ENCODE peak calls at places on chromosomes 12 and 14, in ten cellular contexts. I, E, H, C, V, J, K, Q, Z and N are unnamed samples.

GRCh38 chr12:24555730-24556129 is 393.2 kb downstream of the BCAT1 start:
- DNase-seq in I (no peak), K (no peak), H (no peak), Z (no peak), V (no peak), C (no peak), Q (no peak), E (no peak), J (no peak), N (no peak)

GRCh38 chr14:105581551-105582341 is 55.4 kb downstream of the TMEM121 start:
- DNase-seq in J (no peak), Z (no peak), C (no peak), V (no peak), K (no peak), E (no peak), H (no peak), I (no peak), Q (no peak), N (no peak)

GRCh38 chr12:94416613-94417012 is 43.1 kb downstream of the CEP83 start:
- DNase-seq in K (peak; percentile 17), Z (no peak), Q (no peak), J (no peak), V (no peak), C (peak; percentile 9), I (no peak), E (no peak), H (no peak), N (no peak)

GRCh38 chr12:127388985-127389384 is 878.0 kb upstream of the TMEM132C start:
- DNase-seq in E (no peak), Q (no peak), K (no peak), H (no peak), I (no peak), C (no peak), V (no peak), J (no peak), Z (no peak), N (no peak)

GRCh38 chr12:74293689-74294131 is 243.9 kb upstream of the ATXN7L3B start:
- DNase-seq in C (no peak), K (no peak), V (no peak), H (no peak), J (no peak), Q (no peak), I (no peak), Z (no peak), E (no peak), N (no peak)

GRCh38 chr12:53292441-53292840 is 2.9 kb upstream of the PFDN5 start:
- DNase-seq in H (no peak), E (no peak), K (no peak), Z (no peak), Q (no peak), V (no peak), I (no peak), C (no peak), J (no peak), N (no peak)

GRCh38 chr12:53550595-53550994 is 43.3 kb upstream of the NPFF start:
- DNase-seq in Z (no peak), E (no peak), Q (no peak), H (no peak), J (peak; percentile 64), C (no peak), V (no peak), I (no peak), K (no peak), N (peak; percentile 49)

GRCh38 chr12:28130625-28131598 is 59.3 kb upstream of the CCDC91 start:
- DNase-seq in H (peak; percentile 100), Z (peak; percentile 94), E (peak; percentile 99), V (peak; percentile 17), K (no peak), C (no peak), Q (no peak), J (peak; percentile 100), I (no peak), N (peak; percentile 100)

GRCh38 chr12:15782667-15783066 is 6.5 kb downstream of the EPS8 start:
- DNase-seq in Z (no peak), V (no peak), H (no peak), C (no peak), E (no peak), J (peak; percentile 75), I (no peak), K (no peak), Q (no peak), N (no peak)

GRCh38 chr12:15789215-15790171 is at the start of gene EPS8:
- DNase-seq in C (peak; percentile 95), E (no peak), K (peak; percentile 92), Z (peak; percentile 81), Q (peak; percentile 93), J (peak; percentile 92), I (peak; percentile 88), H (peak; percentile 92), V (peak; percentile 94), N (peak; percentile 94)

GRCh38 chr12:15788266-15789214 is 648 bp downstream of the EPS8 start:
- DNase-seq in Z (no peak), Q (peak; percentile 68), V (peak; percentile 28), C (peak; percentile 59), J (peak; percentile 74), K (peak; percentile 70), E (no peak), H (peak; percentile 60), I (no peak), N (peak; percentile 66)

GRCh38 chr12:15783288-15783687 is 5.9 kb downstream of the EPS8 start:
- DNase-seq in I (no peak), C (no peak), J (peak; percentile 27), V (no peak), E (no peak), H (no peak), Q (no peak), Z (no peak), K (no peak), N (no peak)

GRCh38 chr12:15787801-15788200 is 1.4 kb downstream of the EPS8 start:
- DNase-seq in H (no peak), Q (no peak), V (no peak), C (no peak), K (no peak), I (no peak), E (no peak), J (peak; percentile 40), Z (no peak), N (no peak)
- H3K4me3 ChIP-seq in H (peak overlapping the region; percentile 87), Q (peak overlapping the region; percentile 60), V (peak overlapping the region; percentile 93), C (peak overlapping the region; percentile 75), K (peak overlapping the region; percentile 85), I (peak overlapping the region; percentile 82), E (peak overlapping the region; percentile 81), J (peak overlapping the region; percentile 61), Z (peak overlapping the region; percentile 85), N (peak overlapping the region; percentile 88)

GRCh38 chr12:15910468-15910863 is 666 bp upstream of the DERA start:
- DNase-seq in E (no peak), V (no peak), H (no peak), C (no peak), J (no peak), Z (no peak), K (no peak), Q (no peak), I (no peak), N (no peak)

DNA sequence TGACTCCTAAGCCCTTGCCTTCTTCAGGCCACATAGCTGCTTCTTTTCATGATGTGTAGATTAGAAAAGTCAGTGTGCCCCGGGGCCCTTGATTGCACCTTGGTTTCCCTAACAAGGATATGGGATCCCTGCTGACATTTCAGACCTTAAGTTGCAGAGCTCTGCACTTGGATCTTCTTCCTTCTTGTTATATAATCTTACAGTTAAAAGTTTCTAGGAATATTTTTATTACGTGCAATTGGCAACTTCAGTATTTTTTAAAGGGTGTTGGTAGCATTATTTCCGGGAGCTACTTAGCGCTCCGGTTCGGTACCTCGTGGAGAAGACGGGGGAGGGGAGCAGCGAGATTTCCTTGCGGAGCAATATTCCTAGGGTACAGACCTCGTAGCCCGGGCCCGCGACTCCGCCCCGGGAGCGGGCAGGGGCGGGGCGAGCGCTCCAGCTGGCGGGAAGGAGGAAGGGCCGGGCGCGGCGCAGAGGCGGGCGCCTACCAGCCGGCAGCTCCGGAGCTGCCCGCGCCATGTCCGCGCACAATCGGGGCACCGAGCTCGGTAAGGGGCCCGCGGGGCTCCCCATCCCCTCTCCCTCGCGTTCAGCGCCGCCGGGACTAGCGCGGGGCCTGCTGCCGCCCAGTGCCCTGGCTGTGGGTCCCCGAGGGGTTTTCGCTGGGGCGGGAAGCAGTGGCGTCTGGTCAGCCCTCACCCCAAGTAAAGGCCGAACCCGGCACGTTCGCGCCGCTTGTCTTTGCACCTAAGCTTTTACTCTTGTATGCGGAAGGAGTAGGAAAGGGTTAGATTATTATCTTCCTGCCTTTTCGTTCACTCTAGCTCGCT is at the start of gene DERA:
- DNase-seq in I (peak; percentile 75), H (peak; percentile 61), V (peak; percentile 85), E (no peak), J (peak; percentile 69), C (peak; percentile 88), K (peak; percentile 82), Q (peak; percentile 90), Z (no peak), N (peak; percentile 69)
- TF ChIP-seq CTCF in I (no peak), H (no peak), V (peak; percentile 26), E (no peak), J (no peak), C (peak; percentile 5), K (no peak), Q (no peak), Z (no peak), N (no peak)

GRCh38 chr12:20189767-20190166 is 178.6 kb upstream of the PDE3A start:
- DNase-seq in E (no peak), Q (no peak), Z (no peak), V (no peak), H (no peak), J (no peak), C (peak; percentile 71), I (no peak), K (no peak), N (no peak)

GRCh38 chr12:20184514-20184913 is 183.8 kb upstream of the PDE3A start:
- DNase-seq in K (no peak), J (no peak), V (no peak), I (no peak), E (no peak), H (no peak), C (no peak), Q (no peak), Z (no peak), N (no peak)

GRCh38 chr12:20183563-20183962 is 184.8 kb upstream of the PDE3A start:
- DNase-seq in Q (no peak), K (no peak), J (peak; percentile 70), E (peak; percentile 36), C (no peak), I (no peak), V (no peak), H (peak; percentile 51), Z (no peak), N (peak; percentile 75)

GRCh38 chr12:20194171-20194570 is 174.2 kb upstream of the PDE3A start:
- DNase-seq in Q (no peak), H (peak; percentile 42), K (peak; percentile 87), I (no peak), E (no peak), C (peak; percentile 30), Z (no peak), V (no peak), J (peak; percentile 32), N (peak; percentile 54)

GRCh38 chr12:20188930-20189653 is 179.2 kb upstream of the PDE3A start:
- DNase-seq in J (no peak), E (no peak), I (no peak), H (no peak), Q (no peak), C (peak; percentile 47), Z (no peak), V (no peak), K (no peak), N (no peak)
- H3K4me3 ChIP-seq in J (no peak overlapping the region), E (no peak overlapping the region), I (no peak overlapping the region), H (no peak overlapping the region), Q (no peak overlapping the region), C (no peak overlapping the region), Z (no peak overlapping the region), V (no peak overlapping the region), K (no peak overlapping the region), N (no peak overlapping the region)

GRCh38 chr12:93244514-93245077 is 133.1 kb upstream of the NUDT4 start:
- DNase-seq in Z (no peak), J (no peak), H (no peak), K (no peak), E (no peak), I (no peak), V (no peak), Q (no peak), C (no peak), N (no peak)

GRCh38 chr12:93245543-93245942 is 132.2 kb upstream of the NUDT4 start:
- DNase-seq in C (peak; percentile 56), K (no peak), Z (no peak), Q (no peak), J (no peak), E (no peak), I (no peak), V (no peak), H (no peak), N (no peak)

GRCh38 chr12:93243689-93244513 is 133.8 kb upstream of the NUDT4 start:
- DNase-seq in C (no peak), I (no peak), H (peak; percentile 82), J (peak; percentile 88), V (no peak), Q (peak; percentile 64), Z (peak; percentile 45), E (no peak), K (no peak), N (peak; percentile 94)

GRCh38 chr12:93243382-93243688 is 134.4 kb upstream of the NUDT4 start:
- DNase-seq in V (no peak), H (no peak), K (no peak), Q (no peak), Z (no peak), J (no peak), C (no peak), I (no peak), E (no peak), N (no peak)

DNA sequence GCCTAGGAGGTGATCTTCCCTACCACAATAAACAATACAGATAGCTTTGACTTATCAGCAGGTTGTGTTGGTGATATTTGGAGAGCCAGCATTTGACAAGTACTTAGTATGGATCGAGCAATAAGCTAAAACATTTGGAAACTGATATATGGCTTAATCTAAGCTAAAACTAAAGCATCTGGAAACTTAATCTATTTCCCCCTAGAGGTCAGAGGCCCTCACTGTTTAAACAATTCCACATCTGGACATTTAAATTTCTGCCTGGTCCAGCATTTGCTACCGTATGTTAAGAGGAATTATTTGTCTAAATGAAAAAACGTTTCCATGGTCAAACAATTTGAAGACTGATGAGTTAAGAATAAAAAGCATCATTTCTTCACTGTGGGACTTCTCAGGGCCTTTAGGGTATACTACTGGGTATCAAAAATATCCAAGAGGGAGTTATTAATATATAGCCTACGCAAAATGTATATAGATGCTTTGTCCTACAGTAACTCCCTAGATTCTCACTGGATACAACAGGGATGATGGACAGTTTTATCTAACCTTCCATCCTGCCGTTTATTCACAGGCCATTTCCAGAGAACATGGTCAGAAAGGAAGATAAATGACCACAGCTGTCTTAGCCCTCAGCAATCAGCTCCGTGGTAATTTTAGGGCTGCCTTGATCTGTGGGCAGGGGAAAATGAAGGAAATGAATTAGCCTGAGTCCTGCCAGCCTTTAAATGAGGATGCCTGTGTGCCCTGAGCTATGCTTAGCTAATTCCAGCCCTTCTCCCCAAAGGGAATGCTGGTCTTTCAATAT is 135.4 kb upstream of the NUDT4 start:
- DNase-seq in Q (no peak), K (no peak), C (no peak), J (no peak), Z (no peak), I (no peak), E (no peak), V (no peak), H (no peak), N (no peak)
- TF ChIP-seq CTCF in Q (no peak), K (no peak), C (no peak), J (no peak), Z (peak; percentile 19), I (no peak), E (no peak), V (peak; percentile 20), H (peak; percentile 10), N (no peak)